ENCODE peak calls at places on chromosomes 5 and 9, in four cellular contexts. M is A549, Z is lower lobe of right lung, S is fibroblast of pulmonary artery. R is an unnamed sample.
A peak's percentile ranks its signal among the peaks of the same experiment; 100 is the strongest.

GRCh38 chr5:107875834-107876233 is 205.1 kb upstream of the EFNA5 start:
- DNase-seq in M (no peak), Z (no peak), S (peak; percentile 5), R (no peak)

GRCh38 chr9:68832853-68833518 is 127.9 kb downstream of the PIP5K1B start:
- DNase-seq in M (no peak), Z (no peak), S (no peak), R (no peak)

GRCh38 chr5:143140492-143141231 is 262.8 kb downstream of the NR3C1 start:
- DNase-seq in M (no peak), Z (peak; percentile 48), S (no peak), R (no peak)

GRCh38 chr5:62718368-62718767 is 139.7 kb downstream of the LRRC70 start:
- DNase-seq in M (no peak), Z (no peak), S (peak; percentile 21), R (peak; percentile 6)

GRCh38 chr5:143176048-143176447 is 227.4 kb downstream of the NR3C1 start:
- DNase-seq in M (no peak), Z (no peak), S (no peak), R (no peak)

GRCh38 chr5:104733063-104733719 is 1170.6 kb upstream of the NUDT12 start:
- DNase-seq in M (no peak), Z (no peak), S (no peak), R (no peak)

GRCh38 chr9:16915126-16915831 is 44.8 kb upstream of the BNC2 start:
- DNase-seq in M (no peak), Z (no peak), S (no peak), R (no peak)

GRCh38 chr5:32107291-32107690 is 66.8 kb downstream of the GOLPH3 start:
- DNase-seq in M (no peak), Z (no peak), S (no peak), R (no peak)

GRCh38 chr9:20280330-20280729 is 342.0 kb downstream of the MLLT3 start:
- DNase-seq in M (no peak), Z (no peak), S (no peak), R (peak; percentile 35)

GRCh38 chr5:134568761-134569725 is 43.6 kb downstream of the JADE2 start:
- DNase-seq in M (no peak), Z (peak; percentile 85), S (peak; percentile 83), R (no peak)

GRCh38 chr9:83312543-83312942 is 225.7 kb downstream of the FRMD3 start:
- DNase-seq in M (no peak), Z (no peak), S (no peak), R (no peak)

GRCh38 chr9:73167614-73168013 is 15.9 kb downstream of the ANXA1 start:
- DNase-seq in M (no peak), Z (no peak), S (no peak), R (no peak)

GRCh38 chr5:177389368-177390169 is 5.3 kb downstream of the SLC34A1 start:
- DNase-seq in M (no peak), Z (no peak), S (peak; percentile 63), R (peak; percentile 90)

GRCh38 chr5:33257807-33258491 is 182.8 kb upstream of the TARS1 start:
- DNase-seq in M (no peak), Z (no peak), S (peak; percentile 81), R (no peak)

GRCh38 chr9:69857131-69857530 is 36.5 kb downstream of the CFAP95 start:
- DNase-seq in M (no peak), Z (no peak), S (peak; percentile 73), R (no peak)

GRCh38 chr9:136324501-136325300 is 2.6 kb upstream of the GPSM1 start:
- DNase-seq in M (no peak), Z (peak; percentile 77), S (no peak), R (no peak)

GRCh38 chr5:79959407-79959806 is 31.7 kb downstream of the MTX3 start:
- DNase-seq in M (no peak), Z (no peak), S (no peak), R (no peak)

GRCh38 chr9:34253460-34253837 is 74.6 kb downstream of the UBAP1 start:
- DNase-seq in M (no peak), Z (no peak), S (peak; percentile 69), R (no peak)

GRCh38 chr5:111131356-111131755 is 39.2 kb downstream of the WDR36 start:
- DNase-seq in M (no peak), Z (no peak), S (no peak), R (no peak)

GRCh38 chr5:123285122-123286011 is 137.8 kb downstream of the CEP120 start:
- DNase-seq in M (no peak), Z (no peak), S (peak; percentile 30), R (no peak)

GRCh38 chr5:149220750-149221149 is 50.9 kb upstream of the AFAP1L1 start:
- DNase-seq in M (no peak), Z (no peak), S (no peak), R (no peak)

GRCh38 chr9:129875687-129876395 is 40.6 kb downstream of the USP20 start:
- DNase-seq in M (no peak), Z (no peak), S (no peak), R (no peak)

GRCh38 chr5:94433393-94434149 is 184.8 kb downstream of the KIAA0825 start:
- DNase-seq in M (no peak), Z (no peak), S (peak; percentile 97), R (peak; percentile 7)

GRCh38 chr9:93231121-93231694 is 47.3 kb downstream of the WNK2 start:
- DNase-seq in M (no peak), Z (peak; percentile 69), S (no peak), R (no peak)

GRCh38 chr9:79256691-79257213 is 315.0 kb upstream of the TLE4 start:
- DNase-seq in M (no peak), Z (no peak), S (peak; percentile 20), R (no peak)

GRCh38 chr9:78215706-78216105 is 20.2 kb upstream of the CEP78 start:
- DNase-seq in M (no peak), Z (no peak), S (peak; percentile 36), R (no peak)

GRCh38 chr5:16600397-16600796 is 16.4 kb downstream of the RETREG1 start:
- DNase-seq in M (no peak), Z (peak; percentile 78), S (peak; percentile 16), R (no peak)

DNA sequence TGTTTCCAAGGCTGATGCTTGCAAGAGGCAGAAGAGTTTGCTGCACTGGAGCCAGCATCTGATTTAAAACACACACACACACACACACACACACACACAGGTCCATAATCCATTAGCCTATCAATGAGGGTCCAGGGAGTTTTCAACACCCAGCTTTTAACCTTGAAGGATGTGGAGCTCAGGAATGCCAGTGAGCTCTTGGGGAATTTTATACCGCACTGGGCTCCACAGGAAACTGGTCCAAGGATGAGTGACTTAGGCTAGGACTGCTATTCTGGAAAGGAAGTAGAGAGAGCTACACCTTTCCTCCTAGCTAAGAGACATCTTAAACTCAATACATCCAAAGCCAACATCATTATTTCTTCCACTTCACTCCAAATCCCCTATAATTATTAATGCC is 942 bp upstream of the NRG2 start:
- DNase-seq in M (no peak), Z (no peak), S (no peak), R (no peak)
- H3K4me3 ChIP-seq in M (peak overlapping the region; percentile 54), Z (no peak overlapping the region), S (no peak overlapping the region), R (peak overlapping the region; percentile 89)

GRCh38 chr5:89071101-89071940 is 188.3 kb upstream of the MEF2C start:
- DNase-seq in M (no peak), Z (no peak), S (no peak), R (peak; percentile 52)
- H3K4me3 ChIP-seq in M (no peak overlapping the region), Z (no peak overlapping the region), S (no peak overlapping the region), R (peak overlapping the region; percentile 64)

GRCh38 chr9:121550041-121550440 is 50.4 kb upstream of the GGTA1 start:
- DNase-seq in M (no peak), Z (no peak), S (no peak), R (no peak)
- H3K4me3 ChIP-seq in M (no peak overlapping the region), Z (peak overlapping the region; percentile 35), S (no peak overlapping the region), R (no peak overlapping the region)

GRCh38 chr9:100730126-100730525 is 152.2 kb downstream of the CAVIN4 start:
- DNase-seq in M (no peak), Z (no peak), S (no peak), R (no peak)

GRCh38 chr9:100720922-100721321 is 143.0 kb downstream of the CAVIN4 start:
- DNase-seq in M (no peak), Z (no peak), S (peak; percentile 71), R (no peak)

GRCh38 chr9:100725376-100725775 is 147.5 kb downstream of the CAVIN4 start:
- DNase-seq in M (no peak), Z (no peak), S (peak; percentile 30), R (no peak)

DNA sequence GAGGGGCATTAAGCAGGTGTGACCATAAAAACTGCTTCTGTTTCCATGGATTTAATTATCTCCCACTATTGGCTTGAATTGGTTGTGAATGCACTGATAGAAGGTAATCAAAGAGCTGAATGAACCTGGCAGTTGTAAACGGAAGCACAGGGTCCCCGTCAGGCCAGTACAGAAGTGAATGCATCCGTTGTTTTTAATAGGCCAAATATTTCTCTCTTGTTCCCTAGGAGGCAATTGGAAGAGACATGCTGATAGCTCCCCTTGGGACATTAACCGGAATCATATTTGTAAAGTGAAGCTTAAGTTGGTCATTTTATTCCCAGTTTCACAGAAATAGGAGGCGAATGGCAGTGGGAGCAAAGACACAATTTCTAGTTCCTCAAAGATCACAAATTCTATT is 147.1 kb downstream of the CAVIN4 start:
- DNase-seq in M (no peak), Z (no peak), S (no peak), R (no peak)
- H3K4me3 ChIP-seq in M (no peak overlapping the region), Z (no peak overlapping the region), S (no peak overlapping the region), R (no peak overlapping the region)

GRCh38 chr5:60455589-60455988 is 244.4 kb downstream of the DEPDC1B start:
- DNase-seq in M (no peak), Z (no peak), S (no peak), R (no peak)
- H3K4me3 ChIP-seq in M (no peak overlapping the region), Z (no peak overlapping the region), S (no peak overlapping the region), R (no peak overlapping the region)

DNA sequence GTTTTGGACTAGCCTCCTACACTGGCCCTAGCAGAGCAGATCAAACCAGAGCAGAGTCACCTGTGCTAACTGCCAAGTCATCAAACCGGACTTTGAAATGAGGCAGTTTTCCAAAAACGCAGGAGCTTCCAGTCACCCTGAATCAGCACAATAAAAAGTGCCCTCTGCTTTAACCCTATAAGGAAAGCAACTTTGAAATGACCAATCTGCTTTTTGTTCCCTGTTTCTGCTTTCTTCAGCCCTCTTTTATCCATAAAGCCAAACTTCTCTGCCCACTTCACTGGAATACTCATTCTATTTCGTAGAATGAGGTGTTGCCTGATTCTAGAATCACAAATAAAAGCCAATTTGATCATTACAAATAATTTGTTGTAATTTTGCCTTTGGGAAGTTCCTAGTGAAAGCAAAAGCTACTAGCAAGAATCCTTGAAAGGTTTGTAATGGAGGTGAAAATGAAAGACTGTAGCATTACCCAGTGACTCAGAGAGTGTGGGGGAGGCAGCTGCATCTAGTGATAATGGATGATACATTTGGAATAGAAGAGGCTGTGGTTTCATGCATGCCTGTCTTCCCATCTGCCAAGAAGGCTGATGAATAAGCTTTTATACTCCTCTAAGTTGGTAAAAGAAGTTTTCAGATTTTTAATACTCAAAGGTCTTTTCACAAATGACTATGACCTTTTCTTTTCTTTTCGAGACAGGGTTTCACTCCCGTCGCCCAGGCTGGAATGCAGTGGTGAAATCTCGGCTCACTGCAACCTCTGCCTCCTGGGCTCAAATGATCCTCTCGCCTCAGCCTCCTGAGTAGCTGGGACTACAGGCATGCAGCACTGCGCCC is 14.9 kb downstream of the SPAAR start:
- DNase-seq in M (peak; percentile 61), Z (no peak), S (peak; percentile 93), R (no peak)
- H3K4me3 ChIP-seq in M (no peak overlapping the region), Z (no peak overlapping the region), S (peak overlapping the region; percentile 28), R (no peak overlapping the region)

GRCh38 chr5:139709587-139710369 is 61.6 kb downstream of the CXXC5 start:
- DNase-seq in M (no peak), Z (peak; percentile 59), S (no peak), R (no peak)
- H3K4me3 ChIP-seq in M (no peak overlapping the region), Z (peak overlapping the region; percentile 56), S (no peak overlapping the region), R (no peak overlapping the region)

GRCh38 chr5:56130664-56131063 is 102.5 kb downstream of the ANKRD55 start:
- DNase-seq in M (no peak), Z (no peak), S (no peak), R (no peak)
- H3K4me3 ChIP-seq in M (no peak overlapping the region), Z (no peak overlapping the region), S (no peak overlapping the region), R (no peak overlapping the region)

GRCh38 chr9:110799396-110799795 is 130.8 kb downstream of the MUSK start:
- DNase-seq in M (no peak), Z (no peak), S (no peak), R (no peak)
- H3K4me3 ChIP-seq in M (no peak overlapping the region), Z (no peak overlapping the region), S (no peak overlapping the region), R (no peak overlapping the region)